ENCODE peak calls at places on chromosomes 4 and X, in ten cellular contexts. X, K, G, W, M, S, J, D, R and A are unnamed samples. For H3K4me1, the result is how much of the 10 kb centered on the place peaks cover.

GRCh38 chr4:555566-556275 is 20.4 kb downstream of the TMEM271 start:
- DNase-seq in K (no peak), J (no peak), M (no peak), G (no peak), D (no peak), X (no peak), W (no peak), S (no peak), R (no peak), A (no peak)

GRCh38 chr4:77613267-77613666 is 7.6 kb downstream of the CXCL13 start:
- DNase-seq in X (no peak), W (no peak), R (no peak), S (no peak), D (no peak), G (no peak), M (no peak), J (no peak), K (no peak), A (no peak)

GRCh38 chr4:14874990-14875389 is 127.3 kb upstream of the CPEB2 start:
- DNase-seq in G (no peak), D (no peak), S (no peak), M (no peak), J (no peak), W (no peak), K (no peak), R (no peak), X (no peak), A (no peak)

GRCh38 chrX:49710744-49711319 is 15.0 kb upstream of the PAGE1 start:
- DNase-seq in J (no peak), M (no peak), X (peak), G (no peak), D (no peak), K (no peak), W (no peak), S (no peak), R (no peak), A (no peak)

GRCh38 chrX:103687073-103687695 is 685 bp upstream of the MORF4L2 start:
- DNase-seq in W (peak), S (peak), K (peak), D (no peak), J (peak), M (peak), X (no peak), R (peak), G (peak), A (peak)

GRCh38 chrX:48493890-48494364 is 14.9 kb upstream of the PORCN start:
- DNase-seq in M (peak), R (no peak), K (peak), D (peak), S (peak), J (no peak), W (no peak), X (peak), G (peak), A (no peak)

GRCh38 chr4:98166025-98166730 is 22.9 kb upstream of the STPG2 start:
- DNase-seq in J (no peak), G (peak), M (no peak), K (peak), D (no peak), W (no peak), S (peak), X (no peak), R (no peak), A (peak)

GRCh38 chr4:8316911-8317351 is 47.4 kb downstream of the HTRA3 start:
- DNase-seq in M (peak), S (no peak), J (peak), X (no peak), R (no peak), K (no peak), W (peak), G (peak), D (no peak), A (no peak)

GRCh38 chr4:15811703-15812325 is 33.7 kb downstream of the CD38 start:
- DNase-seq in G (no peak), K (no peak), R (no peak), W (no peak), J (no peak), M (no peak), D (no peak), S (no peak), X (no peak), A (no peak)

GRCh38 chr4:37051111-37051510 is 193.4 kb upstream of the NWD2 start:
- DNase-seq in M (no peak), W (no peak), K (no peak), J (no peak), X (no peak), D (no peak), R (no peak), S (no peak), G (no peak), A (no peak)

GRCh38 chr4:2849267-2850140 is 5.9 kb downstream of the ADD1 start:
- DNase-seq in X (no peak), D (no peak), J (no peak), K (peak), S (no peak), W (no peak), G (peak), M (no peak), R (no peak), A (no peak)
- H3K4me1 ChIP-seq in X (half or more), D (under half), J (under half), K (half or more), S (under half), W (half or more), G (half or more), M (half or more), R (under half), A (under half)

GRCh38 chr4:45078201-45078600 is 351.8 kb upstream of the GNPDA2 start:
- DNase-seq in W (no peak), R (no peak), G (no peak), S (no peak), D (no peak), M (no peak), X (no peak), K (no peak), J (no peak), A (no peak)

DNA sequence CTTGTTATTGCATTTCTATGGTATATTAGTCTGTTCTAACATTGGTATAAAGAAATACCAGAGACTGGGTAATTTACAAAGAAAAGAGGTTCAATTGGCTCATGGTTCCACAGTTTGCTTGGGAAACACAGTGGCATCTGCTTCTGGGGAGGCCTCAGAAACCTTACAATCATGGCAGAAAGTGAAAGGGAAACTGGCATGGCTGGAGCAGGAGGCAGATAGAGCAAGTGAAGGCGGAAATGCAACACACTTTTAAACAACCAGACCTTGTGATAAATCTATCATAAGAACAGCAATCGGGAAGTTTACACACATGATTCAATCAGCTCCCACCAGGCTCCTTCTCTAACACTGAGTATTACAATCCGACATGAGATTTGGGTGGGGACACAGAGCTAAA is 346.6 kb upstream of the GNPDA2 start:
- DNase-seq in G (no peak), R (no peak), K (no peak), W (no peak), X (no peak), D (no peak), M (no peak), S (no peak), J (no peak), A (no peak)
- TF ChIP-seq POLR2A in G (no peak), R (no peak), K (no peak), W (no peak), X (no peak), D (no peak), M (no peak), S (no peak), J (no peak), A (no peak)

DNA sequence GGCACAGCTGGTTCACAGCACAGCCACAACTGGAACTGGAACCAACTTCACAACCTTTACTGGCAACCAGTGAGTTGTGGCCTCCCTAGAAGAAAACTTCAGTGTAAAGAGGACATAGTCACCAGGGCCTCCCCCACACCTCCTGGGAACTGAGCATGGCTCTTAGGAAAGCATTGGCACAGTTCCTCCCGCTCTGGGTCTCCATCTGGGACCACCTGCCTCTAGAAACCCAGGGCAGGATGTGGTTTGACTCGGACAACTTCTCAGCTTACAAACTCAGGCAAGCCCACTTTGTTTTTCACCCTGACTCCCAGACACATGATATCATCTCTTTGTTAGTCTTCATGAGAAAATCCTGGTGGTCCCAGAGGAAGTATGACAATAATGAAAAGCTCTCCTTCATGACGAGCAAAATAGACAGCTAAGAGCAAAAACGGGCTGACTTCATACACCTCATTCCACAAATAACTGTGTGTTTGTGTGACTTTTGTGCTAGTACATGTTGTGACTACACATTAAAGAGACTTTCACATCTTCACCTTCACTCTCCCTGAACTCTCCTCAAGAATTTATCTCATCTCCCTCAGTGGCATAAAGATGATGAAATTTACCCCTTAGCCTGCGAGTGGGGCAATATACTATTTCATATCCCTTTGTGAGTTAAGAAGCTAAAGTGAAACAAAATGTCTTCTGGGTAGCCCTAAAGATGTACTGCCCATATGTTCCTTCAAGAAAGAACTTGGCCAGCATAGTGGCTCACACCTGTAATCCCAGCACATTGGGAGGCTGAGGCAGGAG is 75.4 kb downstream of the SH3KBP1 start:
- DNase-seq in W (no peak), X (no peak), R (no peak), D (no peak), J (no peak), K (no peak), S (no peak), G (no peak), M (no peak), A (no peak)
- H3K27ac ChIP-seq in W (no peak), X (no peak), R (no peak), D (no peak), J (no peak), K (no peak), S (no peak), G (no peak), M (no peak), A (no peak)

GRCh38 chr4:155785828-155786227 is 27.0 kb downstream of the GUCY1B1 start:
- DNase-seq in G (no peak), R (no peak), J (no peak), S (no peak), M (no peak), D (no peak), X (no peak), K (no peak), W (no peak), A (no peak)

GRCh38 chr4:155784637-155785036 is 25.8 kb downstream of the GUCY1B1 start:
- DNase-seq in S (no peak), G (no peak), R (no peak), X (no peak), M (no peak), J (no peak), D (no peak), K (no peak), W (no peak), A (no peak)

GRCh38 chr4:155794589-155794988 is 35.8 kb downstream of the GUCY1B1 start:
- DNase-seq in R (no peak), M (no peak), W (no peak), G (no peak), D (no peak), X (peak), J (no peak), S (no peak), K (no peak), A (no peak)

GRCh38 chr4:155787113-155787710 is 28.4 kb downstream of the GUCY1B1 start:
- DNase-seq in W (no peak), S (peak), M (no peak), K (peak), D (peak), G (no peak), J (no peak), X (peak), R (no peak), A (no peak)

GRCh38 chr4:155789391-155789790 is 30.6 kb downstream of the GUCY1B1 start:
- DNase-seq in R (no peak), W (no peak), X (no peak), M (no peak), G (no peak), S (no peak), D (no peak), K (no peak), J (no peak), A (no peak)
- H3K4me1 ChIP-seq in R (under half), W (under half), X (under half), M (under half), G (under half), S (under half), D (under half), K (under half), J (under half), A (under half)

DNA sequence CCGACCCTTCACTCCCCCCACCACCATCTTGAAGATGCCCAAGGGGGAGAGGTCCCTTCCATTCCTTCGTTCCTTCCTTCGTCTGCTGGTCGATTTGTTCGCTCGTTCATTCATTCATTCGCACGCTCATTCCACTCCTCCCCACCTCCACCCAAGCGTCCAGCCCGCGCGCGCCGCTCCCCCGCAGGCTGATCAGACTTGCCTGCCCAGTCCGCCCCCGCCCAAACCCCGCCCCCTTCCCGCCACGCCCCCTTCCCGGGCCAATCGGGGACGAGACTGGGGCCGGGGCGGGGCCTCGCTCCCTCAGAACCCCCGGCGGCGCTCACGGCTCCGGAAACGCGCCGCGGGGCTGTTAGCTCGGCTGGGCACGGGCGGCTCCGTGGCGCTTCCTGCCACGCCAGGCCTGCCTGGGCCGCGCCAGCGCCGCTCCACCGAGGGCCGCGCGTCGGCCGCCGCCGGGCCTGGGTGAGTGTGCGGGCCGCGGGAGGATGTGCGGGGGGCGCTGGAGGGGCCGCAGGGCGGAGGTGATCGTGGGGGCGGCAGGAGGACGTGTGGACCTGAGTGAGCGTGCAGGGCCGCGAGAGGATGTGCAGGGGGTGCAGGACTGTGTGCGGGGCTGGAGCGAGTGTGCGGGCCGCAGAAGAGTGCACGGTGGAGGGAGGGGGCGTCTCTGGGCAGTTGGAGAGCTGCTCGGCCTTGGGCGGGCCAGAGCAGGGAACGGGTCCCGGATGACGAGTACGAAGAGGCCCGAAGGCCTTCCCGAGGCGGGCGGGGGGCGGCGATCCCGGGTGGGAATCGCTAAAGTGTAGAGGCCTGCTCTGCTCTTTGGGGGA is at the start of gene ZNF275:
- DNase-seq in M (peak), D (peak), G (peak), X (peak), J (peak), S (peak), R (peak), K (peak), W (peak), A (peak)
- TF ChIP-seq POLR2A in M (no peak), D (peak), G (no peak), X (no peak), J (peak), S (peak), R (peak), K (peak), W (no peak), A (no peak)

GRCh38 chr4:145546556-145546955 is 64.9 kb downstream of the SMAD1 start:
- DNase-seq in R (no peak), G (no peak), W (no peak), S (no peak), M (no peak), K (no peak), X (no peak), D (peak), J (no peak), A (no peak)

GRCh38 chr4:145540235-145540634 is 58.6 kb downstream of the SMAD1 start:
- DNase-seq in G (no peak), J (no peak), M (no peak), D (peak), R (no peak), W (no peak), X (no peak), S (no peak), K (no peak), A (no peak)

GRCh38 chr4:145545538-145546224 is 64.0 kb downstream of the SMAD1 start:
- DNase-seq in S (peak), K (peak), M (no peak), R (peak), W (no peak), J (no peak), D (peak), X (no peak), G (peak), A (no peak)

GRCh38 chr4:145541266-145541770 is 59.7 kb downstream of the SMAD1 start:
- DNase-seq in X (no peak), G (no peak), W (no peak), M (no peak), D (no peak), K (no peak), R (no peak), S (no peak), J (no peak), A (no peak)

GRCh38 chr4:145544998-145545397 is 63.3 kb downstream of the SMAD1 start:
- DNase-seq in W (no peak), G (no peak), R (no peak), S (no peak), X (no peak), M (no peak), J (no peak), K (no peak), D (peak), A (no peak)
- H3K27ac ChIP-seq in W (peak), G (peak), R (peak), S (no peak), X (no peak), M (no peak), J (no peak), K (peak), D (peak), A (peak)

DNA sequence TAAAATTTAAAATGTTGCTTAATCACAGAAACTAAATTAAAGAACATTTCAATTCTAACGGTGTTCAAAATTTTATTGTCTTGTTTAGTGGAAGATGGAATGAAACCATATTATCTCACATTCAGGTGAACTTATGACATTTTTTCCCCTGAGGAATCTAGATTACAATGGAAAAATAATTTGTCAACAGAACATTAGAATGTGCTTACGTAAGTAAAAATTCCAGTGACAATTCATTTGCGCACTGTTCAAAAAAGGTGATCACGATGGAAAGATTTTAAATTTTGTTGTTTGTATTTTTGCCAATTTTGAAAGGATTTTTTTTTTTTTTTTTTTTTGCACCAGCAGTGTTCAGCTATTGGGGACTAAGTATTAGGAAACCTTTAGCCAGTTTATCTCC is 23.3 kb upstream of the SORBS2 start:
- DNase-seq in R (no peak), W (no peak), J (no peak), S (no peak), G (no peak), M (no peak), K (no peak), D (no peak), X (no peak), A (no peak)
- H3K4me1 ChIP-seq in R (under half), W (under half), J (under half), S (under half), G (under half), M (under half), K (half or more), D (under half), X (half or more), A (under half)

GRCh38 chr4:1683371-1683902 is 676 bp downstream of the FAM53A start:
- DNase-seq in S (no peak), K (peak), D (peak), W (peak), G (no peak), R (peak), J (peak), X (no peak), M (no peak), A (no peak)

GRCh38 chr4:1682860-1683259 is 1.3 kb downstream of the FAM53A start:
- DNase-seq in M (peak), W (no peak), S (no peak), G (no peak), X (no peak), K (no peak), J (no peak), D (no peak), R (no peak), A (no peak)

GRCh38 chr4:1685604-1686150 is 1.6 kb upstream of the FAM53A start:
- DNase-seq in S (no peak), G (no peak), M (no peak), J (no peak), D (no peak), R (no peak), K (no peak), W (no peak), X (no peak), A (no peak)

GRCh38 chr4:1684756-1685603 is 867 bp upstream of the FAM53A start:
- DNase-seq in X (no peak), M (peak), K (peak), R (no peak), W (no peak), D (no peak), G (no peak), J (peak), S (no peak), A (no peak)

DNA sequence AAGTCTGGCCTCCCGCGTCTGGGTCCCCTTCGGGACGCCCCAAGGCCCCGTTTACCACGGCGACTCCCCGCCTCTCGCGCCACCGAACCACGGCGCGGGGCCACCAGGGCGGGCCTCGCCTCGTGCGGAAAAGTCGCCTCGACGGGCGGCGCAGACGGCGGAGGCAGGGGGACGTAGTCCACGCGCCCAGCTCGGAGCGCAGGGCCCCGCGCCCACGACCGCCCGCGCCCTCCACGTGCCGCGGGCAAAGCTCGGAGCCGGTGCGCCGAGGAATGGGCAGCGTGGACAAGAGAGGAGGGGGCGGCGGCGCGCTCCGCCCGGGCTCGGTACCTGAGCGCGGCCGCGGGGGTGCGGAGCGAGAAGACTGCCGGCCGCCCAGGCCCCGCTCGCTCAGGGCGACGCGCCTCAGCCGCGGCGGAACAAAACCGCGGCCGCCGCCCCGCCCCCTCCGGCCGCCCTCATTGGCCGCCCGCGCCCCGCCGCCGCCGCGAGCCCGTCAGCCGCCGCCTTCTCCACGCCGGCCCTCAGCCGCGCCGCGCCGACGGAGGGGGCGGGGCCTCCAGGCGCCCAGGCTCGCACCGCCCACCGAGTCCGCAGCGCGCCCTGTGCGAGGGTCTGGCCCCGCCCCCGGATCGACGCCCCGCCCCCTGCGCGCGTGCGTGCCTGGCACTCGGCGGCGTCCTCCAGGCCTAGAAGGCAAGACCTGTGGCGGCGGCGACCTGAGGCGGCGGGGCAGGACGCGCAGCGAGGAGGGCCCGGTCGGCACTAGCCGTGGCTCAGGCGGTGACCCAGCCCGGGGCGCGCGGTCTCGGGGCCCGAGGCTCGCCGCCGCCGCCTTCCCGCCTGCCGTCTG is at the start of gene FAM53A:
- DNase-seq in R (peak), K (peak), S (peak), G (peak), J (peak), M (peak), X (peak), W (peak), D (peak), A (peak)
- TF ChIP-seq POLR2A in R (peak), K (no peak), S (no peak), G (no peak), J (peak), M (no peak), X (no peak), W (no peak), D (peak), A (no peak)